ENCODE peak calls at places on chromosomes 6 and 20, in four cellular contexts. X is mammary epithelial cell, V is neural progenitor cell, P is PC-3. B is an unnamed sample.

GRCh38 chr6:147161974-147162495 is 42.2 kb upstream of the STXBP5 start:
- DNase-seq in X (peak), V (no peak), P (peak), B (no peak)

GRCh38 chr6:160082627-160083026 is 39.0 kb upstream of the SLC22A1 start:
- DNase-seq in X (peak), V (no peak), P (no peak), B (no peak)

GRCh38 chr20:38304845-38305447 is 990 bp downstream of the BPI start:
- DNase-seq in X (peak), V (peak), P (peak), B (no peak)

GRCh38 chr6:84764332-84765049 is at the start of gene TBX18:
- DNase-seq in X (peak), V (peak), P (no peak), B (peak)

GRCh38 chr6:5389086-5389745 is 127.9 kb downstream of the FARS2 start:
- DNase-seq in X (no peak), V (no peak), P (no peak), B (no peak)

GRCh38 chr6:16712250-16712930 is 48.9 kb downstream of the ATXN1 start:
- DNase-seq in X (no peak), V (no peak), P (no peak), B (no peak)

GRCh38 chr20:12827796-12828406 is 180.9 kb upstream of the SPTLC3 start:
- DNase-seq in X (no peak), V (no peak), P (no peak), B (no peak)

GRCh38 chr20:199996-200395 is 10.5 kb upstream of the DEFB128 start:
- DNase-seq in X (peak), V (no peak), P (no peak), B (no peak)

GRCh38 chr6:6002005-6002808 is 4.5 kb downstream of the NRN1 start:
- DNase-seq in X (no peak), V (peak), P (no peak), B (no peak)

GRCh38 chr6:52361945-52362442 is at the start of gene PAQR8:
- DNase-seq in X (peak), V (peak), P (peak), B (peak)

GRCh38 chr6:50850223-50850751 is 31.6 kb downstream of the TFAP2B start:
- DNase-seq in X (peak), V (peak), P (peak), B (no peak)

GRCh38 chr6:130575971-130576370 is 210.2 kb downstream of the TMEM200A start:
- DNase-seq in X (no peak), V (no peak), P (no peak), B (no peak)

GRCh38 chr6:136095961-136096360 is 154.2 kb downstream of the MTFR2 start:
- DNase-seq in X (no peak), V (no peak), P (no peak), B (no peak)

GRCh38 chr20:38757145-38757800 is 9.0 kb downstream of the ACTR5 start:
- DNase-seq in X (no peak), V (no peak), P (no peak), B (no peak)

GRCh38 chr20:13671500-13672288 is 33.0 kb upstream of the TASP1 start:
- DNase-seq in X (peak), V (no peak), P (peak), B (no peak)

GRCh38 chr6:159178847-159179246 is 9.6 kb downstream of the FNDC1 start:
- DNase-seq in X (no peak), V (no peak), P (no peak), B (no peak)

GRCh38 chr20:757509-757908 is 10.8 kb downstream of the SLC52A3 start:
- DNase-seq in X (no peak), V (no peak), P (no peak), B (no peak)

GRCh38 chr6:142474446-142475289 is 172.9 kb downstream of the ADGRG6 start:
- DNase-seq in X (peak), V (peak), P (peak), B (peak)

GRCh38 chr6:35568967-35569606 is 56.4 kb upstream of the TULP1 start:
- DNase-seq in X (peak), V (peak), P (peak), B (no peak)

GRCh38 chr20:37390891-37391525 is 45.1 kb downstream of the SRC start:
- DNase-seq in X (no peak), V (no peak), P (no peak), B (no peak)

GRCh38 chr6:27154696-27155095 is 92.8 kb upstream of the PRSS16 start:
- DNase-seq in X (no peak), V (no peak), P (no peak), B (no peak)

GRCh38 chr6:163902993-163903392 is 488.5 kb downstream of the QKI start:
- DNase-seq in X (no peak), V (no peak), P (no peak), B (no peak)
- TF ChIP-seq CTCF in X (no peak), V (no peak), P (no peak), B (no peak)

DNA sequence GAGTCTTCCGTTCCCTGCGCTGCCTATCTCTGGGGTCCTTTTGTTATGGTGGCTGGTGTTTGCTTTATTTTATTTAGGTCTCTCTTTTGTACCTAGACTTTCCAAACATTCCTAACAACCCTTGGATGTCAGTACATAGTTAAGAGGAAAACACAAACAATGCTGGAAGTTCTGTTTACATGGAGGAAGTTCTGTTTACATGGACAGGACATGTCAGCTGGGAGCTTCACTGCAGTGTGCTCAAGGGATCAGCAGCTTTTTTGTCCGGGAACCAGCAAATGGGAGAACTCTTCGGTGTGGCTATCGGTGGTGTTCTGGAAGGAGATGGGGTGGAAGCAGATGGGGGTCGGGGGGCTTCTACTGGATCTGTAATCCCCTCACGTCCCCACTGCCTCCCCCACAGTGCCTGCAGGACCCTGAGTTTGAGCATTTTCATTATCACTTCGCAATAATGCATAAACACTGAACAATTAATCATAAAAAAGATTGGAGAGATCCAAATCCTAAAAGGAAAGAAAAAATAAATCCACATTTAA is 2.7 kb downstream of the SERPINB6 start:
- DNase-seq in X (no peak), V (no peak), P (no peak), B (no peak)
- H3K4me2 ChIP-seq in X (no peak), V (no peak), P (no peak), B (no peak)

DNA sequence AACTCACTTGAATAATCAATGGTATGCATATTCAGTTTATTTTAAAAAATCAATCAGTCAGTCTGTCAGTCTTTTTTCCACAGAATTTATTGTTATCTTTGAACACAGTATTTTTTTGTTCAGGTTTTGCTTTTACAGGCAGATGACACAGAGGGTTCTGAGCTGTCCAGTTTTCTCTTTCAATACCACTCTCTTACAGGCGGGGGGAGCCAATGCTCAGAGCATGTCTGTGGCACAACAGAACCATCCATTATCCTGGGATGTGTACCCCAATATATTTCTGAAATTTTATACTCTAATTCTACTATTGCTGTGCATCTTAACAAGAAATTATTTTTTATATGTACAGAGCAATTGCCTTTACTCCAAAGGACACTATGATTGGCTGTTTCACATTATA is 21.2 kb downstream of the ROS1 start:
- DNase-seq in X (peak), V (peak), P (peak), B (no peak)
- TF ChIP-seq CTCF in X (peak), V (peak), P (peak), B (peak)

GRCh38 chr20:46212876-46213275 is 94.8 kb downstream of the CD40 start:
- DNase-seq in X (no peak), V (no peak), P (no peak), B (no peak)
- H3K4me2 ChIP-seq in X (no peak), V (no peak), P (no peak), B (no peak)

GRCh38 chr6:138945354-138945753 is 42.7 kb downstream of the REPS1 start:
- DNase-seq in X (no peak), V (no peak), P (peak), B (no peak)
- TF ChIP-seq CTCF in X (no peak), V (peak), P (peak), B (no peak)

GRCh38 chr6:88869263-88870023 is 94.0 kb downstream of the RNGTT start:
- DNase-seq in X (no peak), V (no peak), P (peak), B (no peak)
- H3K4me2 ChIP-seq in X (no peak), V (no peak), P (peak), B (no peak)

DNA sequence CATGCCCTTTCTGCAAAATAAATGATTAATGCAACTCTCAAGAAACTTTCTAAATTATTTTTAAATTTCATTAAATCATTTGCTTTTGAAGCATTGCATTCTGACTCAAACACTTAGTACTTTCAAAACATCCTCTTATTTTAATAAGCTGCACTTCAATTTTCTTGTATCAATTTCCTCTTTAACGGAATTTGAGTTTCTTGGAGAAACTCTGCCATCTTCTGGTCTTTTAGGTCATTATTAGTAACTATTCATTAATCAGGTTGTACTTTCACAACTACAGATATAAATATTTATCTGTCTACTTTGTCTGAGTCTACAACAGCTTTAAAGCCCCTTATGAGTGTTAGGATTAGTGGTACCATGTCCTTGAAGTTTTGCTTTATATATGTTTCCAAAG is 30.2 kb downstream of the TMX4 start:
- DNase-seq in X (no peak), V (no peak), P (peak), B (no peak)
- TF ChIP-seq CTCF in X (no peak), V (no peak), P (peak), B (no peak)